ENCODE peak calls at places on chromosomes 3 and 15, in five cellular contexts. Z is pancreas; Y is stimulated activated CD8-positive, alpha-beta memory T cell treated with anti-CD3 and anti-CD28 coated beads, Interleukin-4, amount 100 ng/mL, for 1 hour; H is caudate nucleus; U is SJSA1. L is an unnamed sample.

GRCh38 chr3:195450731-195451229 is 8.0 kb upstream of the ACAP2 start:
- DNase-seq in Z (no peak), Y (no peak), H (no peak), U (no peak), L (no peak)

GRCh38 chr3:98961161-98962155 is 60.0 kb upstream of the DCBLD2 start:
- DNase-seq in Z (no peak), Y (no peak), H (no peak), U (no peak), L (no peak)

GRCh38 chr3:181278468-181279238 is 289.1 kb upstream of the DNAJC19 start:
- DNase-seq in Z (no peak), Y (no peak), H (no peak), U (no peak), L (no peak)

GRCh38 chr3:23501201-23501824 is 298.2 kb downstream of the UBE2E2 start:
- DNase-seq in Z (no peak), Y (no peak), H (no peak), U (no peak), L (no peak)

GRCh38 chr3:112437146-112438022 is 61.9 kb downstream of the BTLA start:
- DNase-seq in Z (no peak), Y (no peak), H (no peak), U (no peak), L (no peak)

GRCh38 chr3:44114142-44114541 is 127.5 kb upstream of the TOPAZ1 start:
- DNase-seq in Z (peak), Y (no peak), H (peak), U (peak), L (no peak)

GRCh38 chr3:42369832-42370231 is 40.6 kb downstream of the LYZL4 start:
- DNase-seq in Z (no peak), Y (no peak), H (no peak), U (no peak), L (no peak)

GRCh38 chr3:168073842-168074311 is 21.8 kb downstream of the GOLIM4 start:
- DNase-seq in Z (no peak), Y (no peak), H (no peak), U (no peak), L (no peak)

GRCh38 chr3:52238761-52239701 is at the start of gene TWF2:
- DNase-seq in Z (peak), Y (no peak), H (peak), U (peak), L (no peak)

GRCh38 chr3:113516115-113516505 is 1.2 kb upstream of the SPICE1 start:
- DNase-seq in Z (no peak), Y (no peak), H (no peak), U (no peak), L (no peak)

GRCh38 chr3:120013481-120013880 is 80.8 kb downstream of the GSK3B start:
- DNase-seq in Z (no peak), Y (no peak), H (no peak), U (no peak), L (no peak)

GRCh38 chr3:190027116-190027515 is 93.6 kb downstream of the P3H2 start:
- DNase-seq in Z (no peak), Y (no peak), H (no peak), U (no peak), L (no peak)

GRCh38 chr3:138066972-138067371 is 48.4 kb downstream of the DZIP1L start:
- DNase-seq in Z (no peak), Y (no peak), H (no peak), U (no peak), L (no peak)

GRCh38 chr15:33154366-33155166 is 39.9 kb downstream of the FMN1 start:
- DNase-seq in Z (peak), Y (no peak), H (peak), U (no peak), L (no peak)

GRCh38 chr15:68281008-68281407 is 3.5 kb downstream of the FEM1B start:
- DNase-seq in Z (no peak), Y (no peak), H (no peak), U (no peak), L (no peak)

GRCh38 chr15:57138260-57138895 is 219.9 kb downstream of the TCF12 start:
- DNase-seq in Z (no peak), Y (no peak), H (peak), U (peak), L (no peak)

L was measured in esophagus squamous epithelium.